ENCODE peak calls at places on chromosomes 3 and 15, in ten cellular contexts. N is fibroblast of mammary gland; I is hepatocyte; Q is GDM1; Y is neural crest cell; T is GM20000; R is naive thymus-derived CD8-positive, alpha-beta T cell; G is heart right ventricle; H is stimulated activated CD4-positive, alpha-beta T cell treated with anti-CD3 and anti-CD28 coated beads, Interleukin-4, amount 100 ng/mL, for 24 hours; C is NCI-H2081. W is an unnamed sample.

GRCh38 chr3:194136519-194137313 is 768 bp downstream of the HES1 start:
- DNase-seq in N (peak), I (peak), Q (no peak), Y (peak), T (peak), R (peak), G (no peak), H (peak), C (peak), W (peak)

GRCh38 chr3:127484601-127485388 is 105.7 kb downstream of the TPRA1 start:
- DNase-seq in N (no peak), I (no peak), Q (no peak), Y (no peak), T (no peak), R (no peak), G (no peak), H (no peak), C (no peak), W (peak)

GRCh38 chr3:54703906-54704305 is 224.0 kb downstream of the LRTM1 start:
- DNase-seq in N (no peak), I (no peak), Q (no peak), Y (no peak), T (no peak), R (no peak), G (no peak), H (no peak), C (no peak), W (no peak)

GRCh38 chr3:46123646-46124045 is 84.5 kb downstream of the CCR1 start:
- DNase-seq in N (no peak), I (no peak), Q (no peak), Y (no peak), T (no peak), R (no peak), G (no peak), H (no peak), C (no peak), W (no peak)

GRCh38 chr3:138284079-138284478 is 45.6 kb downstream of the NME9 start:
- DNase-seq in N (no peak), I (no peak), Q (no peak), Y (no peak), T (no peak), R (no peak), G (no peak), H (no peak), C (no peak), W (no peak)

GRCh38 chr15:72230197-72231065 is 559 bp downstream of the PKM start:
- DNase-seq in N (peak), I (peak), Q (peak), Y (peak), T (peak), R (peak), G (peak), H (peak), C (peak), W (peak)

GRCh38 chr3:156641261-156641975 is 33.0 kb upstream of the TIPARP start:
- DNase-seq in N (no peak), I (no peak), Q (no peak), Y (no peak), T (no peak), R (no peak), G (no peak), H (no peak), C (no peak), W (no peak)

GRCh38 chr3:117887031-117887430 is 1147.6 kb downstream of the IGSF11 start:
- DNase-seq in N (no peak), I (no peak), Q (no peak), Y (no peak), T (no peak), R (no peak), G (no peak), H (no peak), C (no peak), W (no peak)

GRCh38 chr15:52716536-52716935 is 37.3 kb upstream of the ATOSA start:
- DNase-seq in N (no peak), I (no peak), Q (no peak), Y (no peak), T (no peak), R (no peak), G (no peak), H (no peak), C (no peak), W (no peak)

GRCh38 chr15:93058128-93058527 is 30.9 kb downstream of the RGMA start:
- DNase-seq in N (no peak), I (no peak), Q (no peak), Y (no peak), T (no peak), R (no peak), G (no peak), H (no peak), C (no peak), W (no peak)

GRCh38 chr3:61903931-61904657 is 342.7 kb downstream of the PTPRG start:
- DNase-seq in N (peak), I (peak), Q (no peak), Y (no peak), T (no peak), R (no peak), G (no peak), H (no peak), C (peak), W (no peak)

GRCh38 chr15:40095381-40096093 is 13.1 kb downstream of the BMF start:
- DNase-seq in N (no peak), I (no peak), Q (no peak), Y (no peak), T (no peak), R (no peak), G (no peak), H (no peak), C (no peak), W (no peak)